ENCODE peak calls at places on chromosomes 4 and X, in six cellular contexts. J, L, E, N, W and U are unnamed samples.

GRCh38 chrX:153667931-153668396 is 5.6 kb downstream of the PNCK start:
- DNase-seq in W (peak; percentile 45), E (peak; percentile 81), N (peak; percentile 26), J (peak; percentile 70), L (peak; percentile 89), U (peak; percentile 56)

GRCh38 chr4:122635205-122635604 is 14.3 kb upstream of the IL21 start:
- DNase-seq in L (no peak), E (no peak), N (no peak), J (no peak), W (no peak), U (no peak)

GRCh38 chr4:151291485-151291884 is 14.5 kb downstream of the PRSS48 start:
- DNase-seq in W (no peak), L (no peak), N (no peak), J (no peak), E (no peak), U (no peak)

GRCh38 chrX:129566081-129566480 is 26.0 kb downstream of the OCRL start:
- DNase-seq in W (no peak), N (no peak), J (no peak), L (no peak), E (no peak), U (no peak)

GRCh38 chr4:139036885-139037284 is 21.3 kb downstream of the NOCT start:
- DNase-seq in W (no peak), N (no peak), E (no peak), L (no peak), J (no peak), U (no peak)

GRCh38 chrX:10854594-10854993 is 234.2 kb upstream of the MID1 start:
- DNase-seq in L (no peak), E (no peak), W (no peak), N (no peak), J (no peak), U (no peak)

GRCh38 chrX:2829066-2829430 is 318 bp downstream of the GYG2 start:
- DNase-seq in N (no peak), J (no peak), W (no peak), L (no peak), E (no peak), U (no peak)

GRCh38 chr4:37236165-37236564 is 8.4 kb upstream of the NWD2 start:
- DNase-seq in J (no peak), W (no peak), E (no peak), L (no peak), N (no peak), U (no peak)

GRCh38 chr4:61380865-61381264 is 180.7 kb downstream of the ADGRL3 start:
- DNase-seq in J (no peak), L (no peak), W (no peak), E (no peak), N (peak; percentile 42), U (no peak)

GRCh38 chr4:22969314-22969896 is 276.7 kb downstream of the GBA3 start:
- DNase-seq in E (peak; percentile 2), N (no peak), J (no peak), W (no peak), L (no peak), U (no peak)

GRCh38 chr4:149754526-149754925 is 61.1 kb downstream of the IQCM start:
- DNase-seq in N (no peak), J (no peak), L (no peak), E (no peak), W (no peak), U (no peak)

GRCh38 chr4:19987746-19988145 is 264.0 kb upstream of the SLIT2 start:
- DNase-seq in N (no peak), E (no peak), W (no peak), L (no peak), J (no peak), U (no peak)

GRCh38 chrX:54492340-54492739 is 3.7 kb downstream of the FGD1 start:
- DNase-seq in N (no peak), L (no peak), J (no peak), E (no peak), W (no peak), U (no peak)

GRCh38 chr4:61425315-61425714 is 225.2 kb downstream of the ADGRL3 start:
- DNase-seq in L (no peak), W (no peak), J (no peak), E (no peak), N (no peak), U (no peak)

GRCh38 chr4:122622400-122622799 is 1.5 kb upstream of the IL21 start:
- DNase-seq in J (no peak), N (no peak), L (no peak), W (no peak), E (no peak), U (no peak)

GRCh38 chr4:177108708-177109107 is 201.0 kb upstream of the NEIL3 start:
- DNase-seq in J (no peak), L (no peak), W (no peak), E (no peak), N (no peak), U (no peak)

GRCh38 chr4:7806724-7807123 is 132.9 kb downstream of the AFAP1 start:
- DNase-seq in N (no peak), L (peak; percentile 21), E (no peak), J (no peak), W (no peak), U (no peak)

GRCh38 chr4:9866931-9867330 is 85.5 kb downstream of the DRD5 start:
- DNase-seq in E (no peak), W (no peak), J (no peak), L (no peak), N (no peak), U (no peak)

GRCh38 chr4:61520688-61521160 is 320.6 kb downstream of the ADGRL3 start:
- DNase-seq in L (no peak), W (no peak), N (no peak), J (no peak), E (no peak), U (no peak)

GRCh38 chr4:141307241-141307689 is 86.6 kb downstream of the ZNF330 start:
- DNase-seq in W (peak; percentile 35), J (peak; percentile 1), N (no peak), L (peak; percentile 82), E (peak; percentile 37), U (peak; percentile 46)

GRCh38 chr4:138078264-138078663 is 163.9 kb downstream of the SLC7A11 start:
- DNase-seq in E (no peak), N (no peak), L (no peak), W (no peak), J (no peak), U (no peak)

GRCh38 chr4:1506956-1507721 is 100.9 kb upstream of the NKX1-1 start:
- DNase-seq in J (no peak), L (no peak), N (no peak), E (no peak), W (no peak), U (no peak)

GRCh38 chr4:152257601-152258066 is 278.3 kb downstream of the FBXW7 start:
- DNase-seq in L (no peak), W (no peak), E (no peak), J (no peak), N (no peak), U (no peak)

GRCh38 chrX:153303276-153304262 is 18.0 kb downstream of the PNMA6F start:
- DNase-seq in L (peak; percentile 50), W (no peak), N (no peak), J (no peak), E (no peak), U (no peak)

GRCh38 chrX:19303216-19303880 is 40.4 kb upstream of the PDHA1 start:
- DNase-seq in L (no peak), N (no peak), E (peak; percentile 10), W (no peak), J (no peak), U (no peak)

GRCh38 chr4:167966161-167966560 is 126.2 kb upstream of the ANXA10 start:
- DNase-seq in W (no peak), E (no peak), N (no peak), L (no peak), J (no peak), U (no peak)

GRCh38 chr4:142124874-142125273 is 488.5 kb downstream of the IL15 start:
- DNase-seq in N (no peak), E (no peak), J (no peak), L (no peak), W (no peak), U (no peak)

GRCh38 chrX:154401918-154402621 is 3.9 kb downstream of the RPL10 start:
- DNase-seq in N (no peak), L (no peak), E (no peak), W (no peak), J (no peak), U (no peak)

GRCh38 chr4:65546882-65547281 is 123.4 kb downstream of the EPHA5 start:
- DNase-seq in N (no peak), W (no peak), E (no peak), L (no peak), J (no peak), U (no peak)

GRCh38 chr4:7817877-7818675 is 121.6 kb downstream of the AFAP1 start:
- DNase-seq in L (no peak), N (peak; percentile 62), E (no peak), J (no peak), W (no peak), U (no peak)

GRCh38 chr4:26030260-26030667 is 116.2 kb downstream of the SMIM20 start:
- DNase-seq in L (no peak), W (no peak), E (no peak), N (no peak), J (no peak), U (no peak)